ENCODE peak calls at places on chromosome 21, in six cellular contexts. N, K, V, Z, O and Y are unnamed samples.

GRCh38 chr21:27220416-27220815 is 253.5 kb upstream of the ADAMTS5 start:
- DNase-seq in V (no peak), O (no peak), N (no peak), Z (peak; percentile 26), K (no peak), Y (no peak)

GRCh38 chr21:31343680-31344480 is at the start of gene TIAM1:
- DNase-seq in O (peak; percentile 71), K (no peak), N (peak; percentile 73), Z (peak; percentile 74), V (no peak), Y (peak; percentile 3)

GRCh38 chr21:46226920-46227599 is 1.5 kb downstream of the LSS start:
- DNase-seq in V (peak; percentile 66), K (no peak), Z (no peak), O (no peak), N (peak; percentile 21), Y (no peak)

GRCh38 chr21:39647476-39647875 is 34.7 kb downstream of the B3GALT5 start:
- DNase-seq in N (peak; percentile 78), K (no peak), Z (no peak), O (no peak), V (no peak), Y (no peak)

GRCh38 chr21:25170681-25171080 is 436.6 kb downstream of the MRPL39 start:
- DNase-seq in Z (no peak), O (no peak), N (no peak), K (no peak), V (no peak), Y (no peak)

GRCh38 chr21:39633043-39633442 is 20.3 kb downstream of the B3GALT5 start:
- DNase-seq in K (no peak), N (peak; percentile 81), V (no peak), O (no peak), Z (no peak), Y (no peak)

GRCh38 chr21:40704141-40704540 is 142.8 kb downstream of the DSCAM start:
- DNase-seq in K (no peak), O (no peak), Z (no peak), V (no peak), N (no peak), Y (no peak)

GRCh38 chr21:35254752-35255138 is 205.6 kb upstream of the RUNX1 start:
- DNase-seq in Z (no peak), K (no peak), V (no peak), N (no peak), O (no peak), Y (no peak)

GRCh38 chr21:28099296-28099695 is 893.4 kb downstream of the LTN1 start:
- DNase-seq in N (no peak), K (no peak), Z (no peak), O (peak; percentile 63), V (no peak), Y (no peak)

GRCh38 chr21:22993822-22994574 is 1995.8 kb downstream of the NCAM2 start:
- DNase-seq in V (no peak), Z (no peak), N (no peak), O (no peak), K (no peak), Y (no peak)

GRCh38 chr21:21232320-21232719 is 234.1 kb downstream of the NCAM2 start:
- DNase-seq in N (peak; percentile 66), V (no peak), K (no peak), O (no peak), Z (no peak), Y (peak; percentile 3)

GRCh38 chr21:31557421-31557955 is 102.0 kb upstream of the SOD1 start:
- DNase-seq in K (no peak), N (no peak), Z (no peak), O (peak; percentile 26), V (peak; percentile 76), Y (no peak)

GRCh38 chr21:35254006-35254751 is 205.1 kb upstream of the RUNX1 start:
- DNase-seq in K (no peak), N (peak; percentile 65), V (no peak), O (no peak), Z (no peak), Y (no peak)

GRCh38 chr21:34986561-34987533 is 62.3 kb downstream of the RUNX1 start:
- DNase-seq in V (no peak), Z (no peak), N (peak; percentile 95), O (peak; percentile 26), K (peak; percentile 25), Y (no peak)

DNA sequence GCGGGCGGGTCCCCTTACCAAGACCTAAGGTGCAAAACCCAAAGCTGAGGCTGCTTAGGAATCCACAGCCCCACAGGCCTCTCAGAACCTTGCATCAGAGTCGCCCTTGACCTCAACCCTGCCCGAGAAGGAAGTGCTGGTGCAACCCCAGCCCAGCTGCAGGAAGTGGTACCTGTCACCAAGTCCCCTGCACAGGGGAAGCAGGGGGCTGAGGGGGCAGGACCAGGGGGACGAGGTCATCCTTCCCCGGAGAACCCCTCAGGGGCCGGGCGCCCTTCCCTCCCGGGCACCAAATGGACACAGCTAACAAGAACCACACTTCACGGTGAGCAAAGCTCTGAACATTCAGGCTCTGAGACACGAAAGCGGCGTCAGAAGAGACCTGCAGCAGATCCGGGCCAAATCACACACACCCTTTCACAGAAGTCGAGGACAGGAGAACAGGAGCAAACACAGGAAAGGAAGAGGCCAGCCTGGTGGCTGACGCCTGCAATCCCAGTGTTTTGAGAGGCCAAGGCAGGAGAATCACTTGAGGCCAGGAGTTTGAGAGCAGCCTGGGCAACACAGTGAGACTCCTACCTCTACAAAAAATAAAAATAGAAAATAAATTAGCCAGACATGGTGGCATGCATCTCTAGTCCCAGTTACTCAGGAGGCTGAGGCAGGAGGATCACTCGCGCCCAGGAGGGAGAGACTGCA is 6.4 kb downstream of the ITGB2 start:
- DNase-seq in N (no peak), K (peak; percentile 76), V (peak; percentile 96), Z (no peak), O (peak; percentile 52), Y (no peak)
- H3K4me3 ChIP-seq in N (no peak overlapping the region), K (peak overlapping the region; percentile 12), V (peak overlapping the region; percentile 11), Z (no peak overlapping the region), O (no peak overlapping the region), Y (no peak overlapping the region)

GRCh38 chr21:16115461-16115860 is 385.7 kb downstream of the USP25 start:
- DNase-seq in O (no peak), K (no peak), N (no peak), Z (no peak), V (no peak), Y (no peak)

GRCh38 chr21:16116798-16117197 is 387.0 kb downstream of the USP25 start:
- DNase-seq in N (peak; percentile 75), V (no peak), K (no peak), Z (no peak), O (no peak), Y (no peak)

GRCh38 chr21:16116067-16116466 is 386.3 kb downstream of the USP25 start:
- DNase-seq in Z (no peak), O (no peak), N (no peak), K (no peak), V (no peak), Y (no peak)

GRCh38 chr21:16117331-16117730 is 387.5 kb downstream of the USP25 start:
- DNase-seq in K (no peak), O (no peak), Z (no peak), V (no peak), N (no peak), Y (no peak)

GRCh38 chr21:16117851-16118592 is 388.2 kb downstream of the USP25 start:
- DNase-seq in N (peak; percentile 94), K (no peak), O (no peak), V (no peak), Z (no peak), Y (no peak)
- H3K4me3 ChIP-seq in N (no peak overlapping the region), K (no peak overlapping the region), O (peak overlapping the region; percentile 34), V (no peak overlapping the region), Z (peak overlapping the region; percentile 7), Y (no peak overlapping the region)

DNA sequence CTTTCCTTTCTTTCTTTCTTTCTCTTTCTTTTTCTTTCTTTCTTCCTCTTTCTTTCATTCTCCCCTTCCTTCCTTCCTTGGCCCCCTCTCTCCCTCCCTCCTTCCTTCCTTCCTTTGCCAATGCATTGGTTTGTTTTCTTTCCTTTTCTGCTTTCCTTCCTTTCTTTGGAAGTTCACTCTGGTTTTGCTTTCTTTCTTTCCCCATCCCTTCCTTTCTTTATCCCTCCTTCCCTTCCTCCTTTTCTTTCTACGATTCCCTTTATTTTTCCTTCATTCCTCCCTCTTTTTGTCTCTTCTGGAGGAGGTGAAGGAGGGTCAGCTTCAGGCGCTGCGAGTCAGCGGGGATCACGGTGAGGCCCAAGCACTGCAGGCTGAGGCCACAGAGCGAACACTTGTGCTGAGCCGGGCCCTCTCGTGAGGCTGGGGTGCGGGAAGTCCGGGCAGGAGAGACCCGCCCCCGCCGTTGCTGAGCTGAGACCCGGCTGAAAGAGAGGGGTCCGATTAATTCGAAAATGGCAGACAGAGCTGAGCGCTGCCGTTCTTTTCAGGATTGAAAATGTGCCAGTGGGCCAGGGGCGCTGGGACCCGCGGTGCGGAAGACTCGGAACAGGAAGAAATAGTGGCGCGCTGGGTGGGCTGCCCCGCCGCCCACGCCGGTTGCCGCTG is 1.5 kb downstream of the SIM2 start:
- DNase-seq in N (no peak), Z (no peak), K (no peak), V (no peak), O (no peak), Y (no peak)
- H3K4me3 ChIP-seq in N (peak overlapping the region; percentile 2), Z (peak overlapping the region; percentile 8), K (no peak overlapping the region), V (peak overlapping the region; percentile 23), O (peak overlapping the region; percentile 27), Y (no peak overlapping the region)

GRCh38 chr21:42171091-42172053 is 47.6 kb upstream of the ABCG1 start:
- DNase-seq in O (peak; percentile 65), Z (no peak), V (no peak), N (no peak), K (no peak), Y (peak; percentile 29)
- H3K4me3 ChIP-seq in O (no peak overlapping the region), Z (no peak overlapping the region), V (no peak overlapping the region), N (no peak overlapping the region), K (no peak overlapping the region), Y (no peak overlapping the region)

GRCh38 chr21:37009740-37010341 is 3.3 kb downstream of the RIPPLY3 start:
- DNase-seq in K (peak; percentile 68), V (peak; percentile 90), O (peak; percentile 84), Z (peak; percentile 69), N (peak; percentile 83), Y (peak; percentile 78)
- H3K4me3 ChIP-seq in K (peak overlapping the region; percentile 16), V (peak overlapping the region; percentile 35), O (no peak overlapping the region), Z (peak overlapping the region; percentile 23), N (peak overlapping the region; percentile 40), Y (no peak overlapping the region)

GRCh38 chr21:17514124-17514481 is 1.3 kb downstream of the CXADR start:
- DNase-seq in V (no peak), K (no peak), O (no peak), N (peak; percentile 22), Z (no peak), Y (no peak)
- H3K4me3 ChIP-seq in V (peak overlapping the region; percentile 76), K (no peak overlapping the region), O (peak overlapping the region; percentile 93), N (peak overlapping the region; percentile 63), Z (no peak overlapping the region), Y (peak overlapping the region; percentile 86)

GRCh38 chr21:43812957-43813730 is 23.8 kb downstream of the RRP1 start:
- DNase-seq in V (no peak), K (no peak), N (no peak), Z (no peak), O (no peak), Y (no peak)

GRCh38 chr21:43811262-43812105 is 22.1 kb downstream of the RRP1 start:
- DNase-seq in N (no peak), V (no peak), K (no peak), Z (no peak), O (no peak), Y (no peak)

GRCh38 chr21:43814215-43815106 is 25.1 kb downstream of the RRP1 start:
- DNase-seq in N (no peak), Z (no peak), V (no peak), O (no peak), K (no peak), Y (no peak)

GRCh38 chr21:43810505-43811261 is 21.3 kb downstream of the RRP1 start:
- DNase-seq in V (peak; percentile 96), N (peak; percentile 57), K (peak; percentile 83), O (peak; percentile 87), Z (peak; percentile 78), Y (peak; percentile 88)

GRCh38 chr21:43812139-43812821 is 22.9 kb downstream of the RRP1 start:
- DNase-seq in Z (peak; percentile 47), O (peak; percentile 42), K (no peak), N (no peak), V (no peak), Y (peak; percentile 35)
- H3K4me3 ChIP-seq in Z (no peak overlapping the region), O (no peak overlapping the region), K (no peak overlapping the region), N (no peak overlapping the region), V (peak overlapping the region; percentile 20), Y (no peak overlapping the region)